ENCODE peak calls at places on chromosomes 16 and 17, in nine cellular contexts. One of them, this sample, is unnamed. For H3K9me3 and H3K27me3, the result is how much of the 10 kb centered on the place peaks cover.

GRCh38 chr17:36928450-36929125 is 8.7 kb upstream of the LHX1 start:
- DNase-seq in tibial nerve: no peak
- DNase-seq in hepatocyte: no peak
- DNase-seq in suprapubic skin: no peak
- DNase-seq in right lobe of liver: no peak
- DNase-seq in HCT116: no peak
- DNase-seq in heart right ventricle: no peak
- DNase-seq in ovary: no peak
- DNase-seq in CD8-positive, alpha-beta T cell: no peak
- DNase-seq in this sample: no peak

GRCh38 chr17:36848008-36848902 is 89.0 kb upstream of the LHX1 start:
- DNase-seq in CD8-positive, alpha-beta T cell: no peak
- DNase-seq in tibial nerve: no peak
- DNase-seq in heart right ventricle: no peak
- DNase-seq in ovary: no peak
- DNase-seq in hepatocyte: no peak
- DNase-seq in suprapubic skin: no peak
- DNase-seq in HCT116: no peak
- DNase-seq in right lobe of liver: no peak
- DNase-seq in this sample: no peak

GRCh38 chr17:79667746-79668145 is 56.9 kb upstream of the RBFOX3 start:
- DNase-seq in tibial nerve: no peak
- DNase-seq in hepatocyte: no peak
- DNase-seq in ovary: no peak
- DNase-seq in heart right ventricle: no peak
- DNase-seq in right lobe of liver: no peak
- DNase-seq in suprapubic skin: peak
- DNase-seq in CD8-positive, alpha-beta T cell: no peak
- DNase-seq in HCT116: no peak
- DNase-seq in this sample: no peak

GRCh38 chr16:51763072-51763658 is 612.1 kb upstream of the SALL1 start:
- DNase-seq in ovary: no peak
- DNase-seq in tibial nerve: no peak
- DNase-seq in CD8-positive, alpha-beta T cell: no peak
- DNase-seq in right lobe of liver: no peak
- DNase-seq in suprapubic skin: no peak
- DNase-seq in hepatocyte: peak
- DNase-seq in HCT116: no peak
- DNase-seq in heart right ventricle: no peak
- DNase-seq in this sample: no peak

GRCh38 chr17:34285304-34285792 is at the start of gene CCL11:
- DNase-seq in HCT116: no peak
- DNase-seq in ovary: no peak
- DNase-seq in right lobe of liver: no peak
- DNase-seq in suprapubic skin: no peak
- DNase-seq in hepatocyte: no peak
- DNase-seq in CD8-positive, alpha-beta T cell: no peak
- DNase-seq in heart right ventricle: peak
- DNase-seq in tibial nerve: no peak
- DNase-seq in this sample: no peak

GRCh38 chr16:67822511-67822910 is 15.8 kb downstream of the TSNAXIP1 start:
- DNase-seq in HCT116: no peak
- DNase-seq in suprapubic skin: no peak
- DNase-seq in CD8-positive, alpha-beta T cell: no peak
- DNase-seq in heart right ventricle: no peak
- DNase-seq in ovary: no peak
- DNase-seq in tibial nerve: no peak
- DNase-seq in hepatocyte: no peak
- DNase-seq in right lobe of liver: no peak
- DNase-seq in this sample: no peak

GRCh38 chr17:70119545-70119944 is 44.5 kb downstream of the KCNJ16 start:
- DNase-seq in CD8-positive, alpha-beta T cell: no peak
- DNase-seq in tibial nerve: no peak
- DNase-seq in hepatocyte: no peak
- DNase-seq in right lobe of liver: no peak
- DNase-seq in heart right ventricle: no peak
- DNase-seq in ovary: no peak
- DNase-seq in HCT116: no peak
- DNase-seq in suprapubic skin: no peak
- DNase-seq in this sample: no peak

GRCh38 chr17:45106582-45106981 is 25.7 kb downstream of the PLCD3 start:
- DNase-seq in suprapubic skin: no peak
- DNase-seq in tibial nerve: no peak
- DNase-seq in heart right ventricle: no peak
- DNase-seq in HCT116: no peak
- DNase-seq in right lobe of liver: no peak
- DNase-seq in ovary: no peak
- DNase-seq in hepatocyte: no peak
- DNase-seq in CD8-positive, alpha-beta T cell: no peak
- DNase-seq in this sample: no peak

GRCh38 chr16:58506241-58507194 is 6.6 kb downstream of the NDRG4 start:
- DNase-seq in right lobe of liver: peak
- DNase-seq in suprapubic skin: peak
- DNase-seq in ovary: peak
- DNase-seq in tibial nerve: no peak
- DNase-seq in hepatocyte: no peak
- DNase-seq in HCT116: no peak
- DNase-seq in heart right ventricle: no peak
- DNase-seq in CD8-positive, alpha-beta T cell: no peak
- DNase-seq in this sample: no peak

GRCh38 chr17:3029213-3029913 is 34.0 kb downstream of the OR1D5 start:
- DNase-seq in CD8-positive, alpha-beta T cell: no peak
- DNase-seq in tibial nerve: no peak
- DNase-seq in suprapubic skin: peak
- DNase-seq in HCT116: no peak
- DNase-seq in right lobe of liver: no peak
- DNase-seq in heart right ventricle: peak
- DNase-seq in ovary: peak
- DNase-seq in hepatocyte: no peak
- DNase-seq in this sample: no peak

GRCh38 chr16:69131167-69131748 is 1.1 kb downstream of the CHTF8 start:
- DNase-seq in ovary: peak
- DNase-seq in heart right ventricle: peak
- DNase-seq in suprapubic skin: peak
- DNase-seq in HCT116: no peak
- DNase-seq in hepatocyte: peak
- DNase-seq in right lobe of liver: no peak
- DNase-seq in tibial nerve: no peak
- DNase-seq in CD8-positive, alpha-beta T cell: no peak
- DNase-seq in this sample: no peak

GRCh38 chr17:15260376-15261062 is 4.6 kb downstream of the PMP22 start:
- DNase-seq in tibial nerve: peak
- DNase-seq in hepatocyte: peak
- DNase-seq in right lobe of liver: peak
- DNase-seq in ovary: peak
- DNase-seq in heart right ventricle: peak
- DNase-seq in CD8-positive, alpha-beta T cell: peak
- DNase-seq in HCT116: no peak
- DNase-seq in suprapubic skin: peak
- DNase-seq in this sample: peak

GRCh38 chr17:50329716-50330115 is 16.2 kb upstream of the XYLT2 start:
- DNase-seq in heart right ventricle: no peak
- DNase-seq in ovary: no peak
- DNase-seq in hepatocyte: no peak
- DNase-seq in tibial nerve: no peak
- DNase-seq in CD8-positive, alpha-beta T cell: no peak
- DNase-seq in right lobe of liver: no peak
- DNase-seq in suprapubic skin: no peak
- DNase-seq in HCT116: no peak
- DNase-seq in this sample: no peak
- TF ChIP-seq CTCF in heart right ventricle: no peak
- TF ChIP-seq CTCF in ovary: no peak
- TF ChIP-seq CTCF in hepatocyte: no peak
- TF ChIP-seq CTCF in tibial nerve: no peak
- TF ChIP-seq CTCF in CD8-positive, alpha-beta T cell: no peak
- TF ChIP-seq CTCF in right lobe of liver: no peak
- TF ChIP-seq CTCF in suprapubic skin: no peak
- TF ChIP-seq CTCF in HCT116: no peak
- TF ChIP-seq CTCF in this sample: no peak

GRCh38 chr17:22453181-22453580 is 760.9 kb downstream of the KCNJ18 start:
- DNase-seq in ovary: no peak
- DNase-seq in suprapubic skin: peak
- DNase-seq in right lobe of liver: no peak
- DNase-seq in HCT116: no peak
- DNase-seq in hepatocyte: no peak
- DNase-seq in heart right ventricle: no peak
- DNase-seq in CD8-positive, alpha-beta T cell: no peak
- DNase-seq in tibial nerve: no peak
- DNase-seq in this sample: no peak
- H3K9me3 ChIP-seq in ovary: under half
- H3K9me3 ChIP-seq in suprapubic skin: under half
- H3K9me3 ChIP-seq in right lobe of liver: under half
- H3K9me3 ChIP-seq in HCT116: under half
- H3K9me3 ChIP-seq in hepatocyte: under half
- H3K9me3 ChIP-seq in heart right ventricle: under half
- H3K9me3 ChIP-seq in CD8-positive, alpha-beta T cell: under half
- H3K9me3 ChIP-seq in tibial nerve: under half
- H3K9me3 ChIP-seq in this sample: under half

GRCh38 chr17:61395983-61396585 is 3.6 kb upstream of the TBX2 start:
- DNase-seq in suprapubic skin: no peak
- DNase-seq in heart right ventricle: peak
- DNase-seq in ovary: no peak
- DNase-seq in right lobe of liver: no peak
- DNase-seq in hepatocyte: no peak
- DNase-seq in CD8-positive, alpha-beta T cell: no peak
- DNase-seq in HCT116: no peak
- DNase-seq in tibial nerve: no peak
- DNase-seq in this sample: no peak

GRCh38 chr17:61396586-61397085 is 3.0 kb upstream of the TBX2 start:
- DNase-seq in ovary: no peak
- DNase-seq in hepatocyte: no peak
- DNase-seq in heart right ventricle: no peak
- DNase-seq in right lobe of liver: no peak
- DNase-seq in HCT116: no peak
- DNase-seq in tibial nerve: no peak
- DNase-seq in CD8-positive, alpha-beta T cell: no peak
- DNase-seq in suprapubic skin: no peak
- DNase-seq in this sample: no peak

GRCh38 chr17:61398721-61399130 is 917 bp upstream of the TBX2 start:
- DNase-seq in heart right ventricle: no peak
- DNase-seq in suprapubic skin: no peak
- DNase-seq in CD8-positive, alpha-beta T cell: no peak
- DNase-seq in tibial nerve: no peak
- DNase-seq in right lobe of liver: no peak
- DNase-seq in HCT116: no peak
- DNase-seq in ovary: no peak
- DNase-seq in hepatocyte: no peak
- DNase-seq in this sample: no peak

GRCh38 chr17:61395409-61395982 is 4.1 kb upstream of the TBX2 start:
- DNase-seq in hepatocyte: no peak
- DNase-seq in CD8-positive, alpha-beta T cell: no peak
- DNase-seq in HCT116: no peak
- DNase-seq in heart right ventricle: no peak
- DNase-seq in tibial nerve: no peak
- DNase-seq in suprapubic skin: no peak
- DNase-seq in right lobe of liver: no peak
- DNase-seq in ovary: no peak
- DNase-seq in this sample: no peak

GRCh38 chr17:61397086-61397842 is 2.4 kb upstream of the TBX2 start:
- DNase-seq in right lobe of liver: no peak
- DNase-seq in ovary: no peak
- DNase-seq in CD8-positive, alpha-beta T cell: no peak
- DNase-seq in HCT116: no peak
- DNase-seq in heart right ventricle: no peak
- DNase-seq in hepatocyte: peak
- DNase-seq in tibial nerve: no peak
- DNase-seq in suprapubic skin: no peak
- DNase-seq in this sample: no peak
- H3K27me3 ChIP-seq in right lobe of liver: half or more
- H3K27me3 ChIP-seq in ovary: under half
- H3K27me3 ChIP-seq in CD8-positive, alpha-beta T cell: under half
- H3K27me3 ChIP-seq in HCT116: under half
- H3K27me3 ChIP-seq in heart right ventricle: half or more
- H3K27me3 ChIP-seq in hepatocyte: half or more
- H3K27me3 ChIP-seq in tibial nerve: under half
- H3K27me3 ChIP-seq in suprapubic skin: half or more
- H3K27me3 ChIP-seq in this sample: under half

GRCh38 chr17:58265902-58266875 is 14.5 kb downstream of the MPO start:
- DNase-seq in heart right ventricle: no peak
- DNase-seq in CD8-positive, alpha-beta T cell: no peak
- DNase-seq in HCT116: no peak
- DNase-seq in right lobe of liver: no peak
- DNase-seq in hepatocyte: no peak
- DNase-seq in tibial nerve: no peak
- DNase-seq in ovary: no peak
- DNase-seq in suprapubic skin: no peak
- DNase-seq in this sample: no peak
- TF ChIP-seq CTCF in heart right ventricle: no peak
- TF ChIP-seq CTCF in CD8-positive, alpha-beta T cell: no peak
- TF ChIP-seq CTCF in HCT116: no peak
- TF ChIP-seq CTCF in right lobe of liver: no peak
- TF ChIP-seq CTCF in hepatocyte: no peak
- TF ChIP-seq CTCF in tibial nerve: no peak
- TF ChIP-seq CTCF in ovary: no peak
- TF ChIP-seq CTCF in suprapubic skin: no peak
- TF ChIP-seq CTCF in this sample: no peak

GRCh38 chr16:59783191-59783590 is 1049.1 kb upstream of the GOT2 start:
- DNase-seq in hepatocyte: no peak
- DNase-seq in heart right ventricle: no peak
- DNase-seq in HCT116: no peak
- DNase-seq in ovary: no peak
- DNase-seq in right lobe of liver: no peak
- DNase-seq in tibial nerve: no peak
- DNase-seq in CD8-positive, alpha-beta T cell: no peak
- DNase-seq in suprapubic skin: no peak
- DNase-seq in this sample: no peak
- H3K9me3 ChIP-seq in hepatocyte: under half
- H3K9me3 ChIP-seq in heart right ventricle: under half
- H3K9me3 ChIP-seq in HCT116: under half
- H3K9me3 ChIP-seq in ovary: under half
- H3K9me3 ChIP-seq in right lobe of liver: under half
- H3K9me3 ChIP-seq in tibial nerve: under half
- H3K9me3 ChIP-seq in CD8-positive, alpha-beta T cell: under half
- H3K9me3 ChIP-seq in suprapubic skin: under half
- H3K9me3 ChIP-seq in this sample: under half

This sample was measured in AG04450.